ENCODE peak calls at places on chromosomes 6 and 20, in six cellular contexts. L, H, D, S, C and I are unnamed samples.

GRCh38 chr6:78810698-78811097 is 56.7 kb upstream of the IRAK1BP1 start:
- DNase-seq in C (no peak), L (no peak), H (no peak), S (no peak), D (no peak), I (no peak)

GRCh38 chr6:104527761-104528415 is 331.8 kb downstream of the HACE1 start:
- DNase-seq in C (no peak), H (peak), S (no peak), D (no peak), L (peak), I (peak)

GRCh38 chr6:130559166-130559565 is 193.3 kb downstream of the TMEM200A start:
- DNase-seq in D (no peak), H (no peak), C (no peak), S (no peak), L (peak), I (no peak)

GRCh38 chr6:122081921-122082320 is 317.5 kb upstream of the HSF2 start:
- DNase-seq in C (no peak), S (no peak), D (no peak), L (no peak), H (no peak), I (no peak)

GRCh38 chr20:19785173-19785799 is 27.2 kb downstream of the RIN2 start:
- DNase-seq in L (peak), S (no peak), D (no peak), H (peak), C (no peak), I (no peak)

GRCh38 chr20:55139173-55139765 is 663.9 kb downstream of the DOK5 start:
- DNase-seq in L (no peak), C (no peak), D (no peak), H (no peak), S (no peak), I (no peak)

GRCh38 chr6:11270030-11271027 is 37.9 kb upstream of the NEDD9 start:
- DNase-seq in S (no peak), C (no peak), H (peak), D (no peak), L (no peak), I (no peak)

GRCh38 chr20:330233-331149 is 5.1 kb downstream of the SOX12 start:
- DNase-seq in D (peak), S (peak), H (peak), C (peak), L (peak), I (peak)

GRCh38 chr6:122781716-122782115 is 2.2 kb downstream of the FABP7 start:
- DNase-seq in H (no peak), D (no peak), C (no peak), S (no peak), L (no peak), I (no peak)

GRCh38 chr6:20340459-20340858 is 61.2 kb upstream of the E2F3 start:
- DNase-seq in D (no peak), H (peak), S (no peak), C (no peak), L (no peak), I (peak)

GRCh38 chr20:19662638-19662995 is 95.4 kb upstream of the RIN2 start:
- DNase-seq in C (no peak), S (no peak), L (no peak), H (no peak), D (no peak), I (no peak)

GRCh38 chr6:134415681-134416080 is 97.8 kb upstream of the SGK1 start:
- DNase-seq in S (no peak), H (no peak), C (no peak), D (no peak), L (no peak), I (no peak)

GRCh38 chr6:161434331-161434730 is 160.5 kb upstream of the AGPAT4 start:
- DNase-seq in D (no peak), H (no peak), L (no peak), C (no peak), S (no peak), I (no peak)

GRCh38 chr6:160156842-160157241 is 35.2 kb downstream of the SLC22A1 start:
- DNase-seq in D (no peak), L (no peak), S (no peak), H (no peak), C (no peak), I (no peak)

GRCh38 chr20:57287007-57287810 is 20.8 kb upstream of the BMP7 start:
- DNase-seq in H (no peak), S (no peak), C (no peak), L (no peak), D (no peak), I (no peak)

GRCh38 chr20:18271160-18271559 is 17.2 kb upstream of the ZNF133 start:
- DNase-seq in D (no peak), H (no peak), L (no peak), C (no peak), S (no peak), I (no peak)

GRCh38 chr20:18273738-18274137 is 14.6 kb upstream of the ZNF133 start:
- DNase-seq in H (no peak), S (no peak), D (no peak), L (no peak), C (no peak), I (no peak)

GRCh38 chr20:18267815-18268214 is 20.5 kb upstream of the ZNF133 start:
- DNase-seq in S (no peak), L (no peak), D (no peak), H (no peak), C (no peak), I (no peak)

GRCh38 chr20:18276821-18277220 is 11.5 kb upstream of the ZNF133 start:
- DNase-seq in H (peak), D (peak), L (peak), S (peak), C (peak), I (peak)

DNA sequence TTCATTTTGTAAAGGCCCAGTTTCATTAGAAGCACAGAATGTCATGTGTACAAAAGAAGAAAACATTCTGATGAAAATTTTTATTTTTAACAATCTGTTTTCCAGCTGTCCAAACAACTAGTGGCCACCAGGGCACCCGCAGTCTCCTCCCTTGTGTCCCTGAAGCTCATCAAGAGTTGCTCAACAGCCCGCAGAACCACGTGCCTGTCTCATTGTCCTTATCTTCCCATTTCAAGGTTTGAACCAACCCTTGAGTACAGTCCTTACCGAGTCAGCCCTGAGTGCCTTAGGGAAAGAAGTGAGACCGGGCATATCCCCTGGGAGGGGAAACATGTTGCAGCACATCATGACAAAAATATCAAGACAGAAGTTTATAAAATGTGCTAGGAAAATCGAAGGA is 15.9 kb upstream of the ZNF133 start:
- DNase-seq in L (no peak), H (peak), S (no peak), C (no peak), D (no peak), I (no peak)
- TF ChIP-seq CTCF in L (no peak), H (peak), S (no peak), C (no peak), D (no peak), I (no peak)

DNA sequence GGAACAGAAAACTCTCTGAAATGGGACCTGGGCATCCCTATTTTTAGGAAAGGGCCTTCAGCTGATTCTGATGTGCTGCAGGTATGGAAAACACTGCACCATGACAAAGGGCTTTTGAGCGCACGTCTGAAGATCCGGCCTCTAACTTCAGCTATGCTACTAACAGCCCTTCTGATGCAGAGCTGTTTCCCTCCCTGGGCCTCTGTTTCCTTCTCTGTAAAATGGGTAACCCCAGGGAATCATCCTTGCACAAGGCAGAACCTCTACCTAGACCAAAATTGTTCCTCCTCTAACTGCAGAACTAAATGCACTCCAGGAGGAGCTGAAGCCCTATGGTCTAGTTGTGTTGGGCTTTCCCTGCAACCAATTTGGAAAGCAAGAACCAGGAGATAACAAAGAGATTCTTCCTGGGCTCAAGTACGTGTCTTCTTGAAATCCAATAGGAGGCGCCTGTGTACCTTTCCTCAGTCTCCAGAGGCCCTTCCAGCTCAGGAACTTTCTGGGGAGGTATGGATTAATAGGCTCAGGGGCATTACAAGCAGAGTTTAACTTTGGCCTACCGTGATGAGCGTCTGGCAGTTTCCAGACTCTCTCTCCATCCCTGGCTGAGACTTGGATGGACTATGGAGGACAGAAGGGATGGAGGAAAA is 5.9 kb downstream of the GPX5 start:
- DNase-seq in L (no peak), D (no peak), C (no peak), H (no peak), S (no peak), I (peak)
- TF ChIP-seq CTCF in L (no peak), D (no peak), C (no peak), H (no peak), S (no peak), I (no peak)

DNA sequence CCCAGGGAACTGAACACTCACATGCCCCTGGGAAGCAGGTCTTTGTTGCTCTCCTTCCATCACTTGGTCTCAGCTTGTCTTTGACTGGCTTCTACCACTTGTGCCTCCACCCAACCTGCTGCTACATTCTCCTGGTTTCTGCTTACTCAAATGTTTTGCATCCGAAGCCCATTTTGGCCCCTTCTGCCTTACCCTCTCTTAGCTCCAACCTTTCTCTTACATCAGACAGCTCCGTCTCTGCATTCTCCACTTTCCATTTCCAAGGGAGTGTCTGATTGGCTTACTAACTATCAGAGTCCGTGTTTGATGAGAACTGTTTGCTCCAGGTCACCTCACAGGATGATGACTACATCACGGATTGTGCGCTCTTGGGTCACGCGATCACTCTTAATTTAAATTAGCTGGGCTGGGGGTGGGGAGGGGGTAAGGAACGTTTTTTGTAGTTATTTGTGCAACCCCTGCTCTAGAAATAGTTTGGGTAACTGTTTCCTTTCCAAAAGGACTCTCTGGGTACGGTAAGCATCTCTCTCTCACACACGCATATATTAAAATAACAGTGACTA is 844 bp upstream of the ABRACL start:
- DNase-seq in L (no peak), C (no peak), H (peak), S (peak), D (no peak), I (peak)
- TF ChIP-seq CTCF in L (no peak), C (no peak), H (no peak), S (no peak), D (no peak), I (no peak)

GRCh38 chr20:8218861-8219260 is 86.8 kb downstream of the PLCB1 start:
- DNase-seq in C (no peak), L (peak), H (no peak), S (no peak), D (no peak), I (no peak)
- TF ChIP-seq CTCF in C (no peak), L (no peak), H (no peak), S (no peak), D (no peak), I (no peak)

GRCh38 chr6:4220619-4221018 is 85.2 kb upstream of the ECI2 start:
- DNase-seq in S (no peak), C (no peak), D (no peak), H (peak), L (no peak), I (no peak)

GRCh38 chr6:4224082-4224978 is 89.0 kb upstream of the ECI2 start:
- DNase-seq in H (peak), S (no peak), C (no peak), L (peak), D (peak), I (no peak)

DNA sequence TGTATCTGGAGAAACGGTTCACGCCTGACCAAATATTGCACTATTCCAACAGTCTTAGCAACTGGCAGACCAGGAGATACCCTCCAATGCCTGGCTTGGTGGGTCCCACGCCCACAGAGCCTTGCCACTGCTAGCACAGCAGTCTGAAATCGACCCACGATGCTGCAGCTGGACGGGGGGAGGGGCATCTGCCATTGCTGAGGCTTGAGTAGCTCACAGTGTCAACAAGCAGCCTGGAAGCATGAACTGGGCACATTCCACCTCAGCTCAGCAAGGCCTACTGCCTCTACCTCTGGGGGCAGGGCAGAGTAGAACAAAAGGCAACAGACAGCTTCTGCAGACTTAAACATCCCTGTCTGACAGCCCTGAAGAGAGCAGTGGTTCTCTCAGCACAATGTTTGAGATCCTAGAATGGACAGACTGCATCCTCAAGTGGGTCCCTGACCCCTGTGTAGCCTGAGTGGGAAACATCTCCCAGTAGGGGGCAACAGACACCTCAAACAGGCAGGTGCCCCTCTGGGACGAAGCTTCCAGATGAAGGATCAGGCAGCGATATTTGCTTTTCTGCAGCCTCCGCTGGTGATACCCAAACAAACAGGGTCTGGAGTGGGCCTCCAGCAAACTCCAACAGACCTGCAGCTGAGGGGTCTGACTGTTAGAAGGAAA is 90.0 kb upstream of the ECI2 start:
- DNase-seq in D (no peak), L (peak), C (no peak), H (peak), S (no peak), I (no peak)
- TF ChIP-seq CTCF in D (no peak), L (peak), C (no peak), H (peak), S (no peak), I (no peak)

GRCh38 chr6:27694547-27694874 is 217.7 kb downstream of the OR2B2 start:
- DNase-seq in L (no peak), H (no peak), S (no peak), D (no peak), C (no peak), I (no peak)
- TF ChIP-seq CTCF in L (no peak), H (no peak), S (no peak), D (no peak), C (no peak), I (no peak)

GRCh38 chr6:112600168-112600567 is 253.0 kb downstream of the RFPL4B start:
- DNase-seq in S (no peak), D (no peak), L (no peak), H (no peak), C (no peak), I (no peak)
- TF ChIP-seq CTCF in S (no peak), D (no peak), L (peak), H (peak), C (no peak), I (no peak)

GRCh38 chr6:52575490-52575868 is 1.4 kb downstream of the TRAM2 start:
- DNase-seq in C (no peak), D (no peak), H (peak), L (no peak), S (no peak), I (no peak)
- TF ChIP-seq CTCF in C (no peak), D (no peak), H (no peak), L (no peak), S (no peak), I (no peak)